ENCODE peak calls at places on chromosomes 4 and X, in eight cellular contexts. One of them, this sample, is unnamed.

GRCh38 chr4:56215901-56216300 is 171.4 kb downstream of the AASDH start:
- DNase-seq in GM23248: peak; percentile 66
- DNase-seq in aorta: no peak
- DNase-seq in uterus: peak; percentile 45
- DNase-seq in prostate gland: no peak
- DNase-seq in CD4-positive, CD25-positive, alpha-beta regulatory T cell: no peak
- DNase-seq in tibial artery: no peak
- DNase-seq in left ventricle myocardium inferior: no peak
- DNase-seq in this sample: no peak

GRCh38 chr4:7929530-7929951 is 10.1 kb downstream of the AFAP1 start:
- DNase-seq in uterus: no peak
- DNase-seq in prostate gland: peak; percentile 85
- DNase-seq in left ventricle myocardium inferior: no peak
- DNase-seq in aorta: no peak
- DNase-seq in CD4-positive, CD25-positive, alpha-beta regulatory T cell: no peak
- DNase-seq in tibial artery: no peak
- DNase-seq in GM23248: no peak
- DNase-seq in this sample: no peak

GRCh38 chr4:153486281-153487151 is 20.4 kb downstream of the TMEM131L start:
- DNase-seq in aorta: no peak
- DNase-seq in tibial artery: peak; percentile 76
- DNase-seq in prostate gland: peak; percentile 78
- DNase-seq in uterus: peak; percentile 31
- DNase-seq in CD4-positive, CD25-positive, alpha-beta regulatory T cell: no peak
- DNase-seq in left ventricle myocardium inferior: no peak
- DNase-seq in GM23248: peak; percentile 93
- DNase-seq in this sample: no peak

GRCh38 chrX:132226169-132226568 is 6.9 kb upstream of the RAP2C start:
- DNase-seq in aorta: no peak
- DNase-seq in prostate gland: no peak
- DNase-seq in GM23248: peak; percentile 30
- DNase-seq in tibial artery: no peak
- DNase-seq in CD4-positive, CD25-positive, alpha-beta regulatory T cell: no peak
- DNase-seq in uterus: no peak
- DNase-seq in left ventricle myocardium inferior: no peak
- DNase-seq in this sample: no peak

GRCh38 chrX:43868791-43869190 is 13.5 kb downstream of the MAOB start:
- DNase-seq in tibial artery: no peak
- DNase-seq in aorta: no peak
- DNase-seq in GM23248: no peak
- DNase-seq in prostate gland: no peak
- DNase-seq in left ventricle myocardium inferior: no peak
- DNase-seq in CD4-positive, CD25-positive, alpha-beta regulatory T cell: no peak
- DNase-seq in uterus: no peak
- DNase-seq in this sample: no peak

GRCh38 chr4:25903905-25904747 is 9.9 kb upstream of the SMIM20 start:
- DNase-seq in aorta: no peak
- DNase-seq in left ventricle myocardium inferior: no peak
- DNase-seq in CD4-positive, CD25-positive, alpha-beta regulatory T cell: no peak
- DNase-seq in GM23248: peak; percentile 55
- DNase-seq in tibial artery: no peak
- DNase-seq in prostate gland: no peak
- DNase-seq in uterus: no peak
- DNase-seq in this sample: no peak

GRCh38 chrX:148871422-148872152 is 371.2 kb downstream of the AFF2 start:
- DNase-seq in CD4-positive, CD25-positive, alpha-beta regulatory T cell: no peak
- DNase-seq in aorta: no peak
- DNase-seq in tibial artery: no peak
- DNase-seq in left ventricle myocardium inferior: no peak
- DNase-seq in prostate gland: no peak
- DNase-seq in GM23248: peak; percentile 81
- DNase-seq in uterus: no peak
- DNase-seq in this sample: no peak

GRCh38 chr4:11954093-11954492 is 525.4 kb upstream of the HS3ST1 start:
- DNase-seq in left ventricle myocardium inferior: no peak
- DNase-seq in tibial artery: no peak
- DNase-seq in aorta: no peak
- DNase-seq in GM23248: peak; percentile 3
- DNase-seq in uterus: no peak
- DNase-seq in prostate gland: no peak
- DNase-seq in CD4-positive, CD25-positive, alpha-beta regulatory T cell: no peak
- DNase-seq in this sample: no peak

GRCh38 chr4:53571936-53572580 is 19.2 kb downstream of the LNX1 start:
- DNase-seq in CD4-positive, CD25-positive, alpha-beta regulatory T cell: no peak
- DNase-seq in tibial artery: no peak
- DNase-seq in aorta: no peak
- DNase-seq in left ventricle myocardium inferior: no peak
- DNase-seq in uterus: no peak
- DNase-seq in prostate gland: no peak
- DNase-seq in GM23248: no peak
- DNase-seq in this sample: no peak

GRCh38 chrX:5617666-5618065 is 611.0 kb downstream of the NLGN4X start:
- DNase-seq in aorta: no peak
- DNase-seq in tibial artery: no peak
- DNase-seq in left ventricle myocardium inferior: no peak
- DNase-seq in GM23248: no peak
- DNase-seq in prostate gland: no peak
- DNase-seq in uterus: no peak
- DNase-seq in CD4-positive, CD25-positive, alpha-beta regulatory T cell: no peak
- DNase-seq in this sample: no peak

GRCh38 chr4:142565771-142566170 is 280.3 kb downstream of the INPP4B start:
- DNase-seq in GM23248: no peak
- DNase-seq in CD4-positive, CD25-positive, alpha-beta regulatory T cell: peak; percentile 73
- DNase-seq in uterus: no peak
- DNase-seq in tibial artery: no peak
- DNase-seq in aorta: no peak
- DNase-seq in prostate gland: no peak
- DNase-seq in left ventricle myocardium inferior: no peak
- DNase-seq in this sample: peak; percentile 53

GRCh38 chr4:11566440-11567022 is 137.8 kb upstream of the HS3ST1 start:
- DNase-seq in tibial artery: no peak
- DNase-seq in aorta: no peak
- DNase-seq in left ventricle myocardium inferior: no peak
- DNase-seq in prostate gland: no peak
- DNase-seq in CD4-positive, CD25-positive, alpha-beta regulatory T cell: no peak
- DNase-seq in uterus: no peak
- DNase-seq in GM23248: no peak
- DNase-seq in this sample: no peak

GRCh38 chr4:118206627-118207026 is 146.2 kb downstream of the PRSS12 start:
- DNase-seq in tibial artery: no peak
- DNase-seq in CD4-positive, CD25-positive, alpha-beta regulatory T cell: no peak
- DNase-seq in prostate gland: no peak
- DNase-seq in uterus: no peak
- DNase-seq in GM23248: no peak
- DNase-seq in left ventricle myocardium inferior: no peak
- DNase-seq in aorta: no peak
- DNase-seq in this sample: no peak

GRCh38 chr4:176313596-176314341 is 6.0 kb upstream of the SPCS3 start:
- DNase-seq in tibial artery: no peak
- DNase-seq in prostate gland: no peak
- DNase-seq in GM23248: peak; percentile 29
- DNase-seq in CD4-positive, CD25-positive, alpha-beta regulatory T cell: no peak
- DNase-seq in uterus: no peak
- DNase-seq in aorta: no peak
- DNase-seq in left ventricle myocardium inferior: no peak
- DNase-seq in this sample: no peak

GRCh38 chrX:3178329-3178728 is 137.1 kb downstream of the ARSF start:
- DNase-seq in uterus: no peak
- DNase-seq in CD4-positive, CD25-positive, alpha-beta regulatory T cell: no peak
- DNase-seq in GM23248: no peak
- DNase-seq in tibial artery: no peak
- DNase-seq in left ventricle myocardium inferior: no peak
- DNase-seq in prostate gland: no peak
- DNase-seq in aorta: no peak
- DNase-seq in this sample: no peak

GRCh38 chrX:3175659-3176438 is 134.6 kb downstream of the ARSF start:
- DNase-seq in GM23248: peak; percentile 68
- DNase-seq in tibial artery: no peak
- DNase-seq in uterus: no peak
- DNase-seq in aorta: no peak
- DNase-seq in CD4-positive, CD25-positive, alpha-beta regulatory T cell: no peak
- DNase-seq in left ventricle myocardium inferior: no peak
- DNase-seq in prostate gland: no peak
- DNase-seq in this sample: no peak

GRCh38 chrX:3181846-3182245 is 140.6 kb downstream of the ARSF start:
- DNase-seq in GM23248: no peak
- DNase-seq in uterus: no peak
- DNase-seq in prostate gland: no peak
- DNase-seq in left ventricle myocardium inferior: no peak
- DNase-seq in aorta: no peak
- DNase-seq in tibial artery: no peak
- DNase-seq in CD4-positive, CD25-positive, alpha-beta regulatory T cell: no peak
- DNase-seq in this sample: no peak

GRCh38 chrX:3177851-3178250 is 136.6 kb downstream of the ARSF start:
- DNase-seq in tibial artery: no peak
- DNase-seq in uterus: no peak
- DNase-seq in prostate gland: no peak
- DNase-seq in left ventricle myocardium inferior: no peak
- DNase-seq in GM23248: peak; percentile 8
- DNase-seq in aorta: no peak
- DNase-seq in CD4-positive, CD25-positive, alpha-beta regulatory T cell: no peak
- DNase-seq in this sample: no peak

GRCh38 chrX:3176439-3176820 is 135.2 kb downstream of the ARSF start:
- DNase-seq in GM23248: peak; percentile 68
- DNase-seq in aorta: no peak
- DNase-seq in CD4-positive, CD25-positive, alpha-beta regulatory T cell: no peak
- DNase-seq in uterus: no peak
- DNase-seq in prostate gland: no peak
- DNase-seq in left ventricle myocardium inferior: no peak
- DNase-seq in tibial artery: no peak
- DNase-seq in this sample: no peak
- H3K4me3 ChIP-seq in GM23248: peak overlapping the region; percentile 68
- H3K4me3 ChIP-seq in aorta: no peak overlapping the region
- H3K4me3 ChIP-seq in CD4-positive, CD25-positive, alpha-beta regulatory T cell: no peak overlapping the region
- H3K4me3 ChIP-seq in uterus: no peak overlapping the region
- H3K4me3 ChIP-seq in prostate gland: no peak overlapping the region
- H3K4me3 ChIP-seq in left ventricle myocardium inferior: no peak overlapping the region
- H3K4me3 ChIP-seq in tibial artery: no peak overlapping the region
- H3K4me3 ChIP-seq in this sample: no peak overlapping the region

GRCh38 chr4:41878170-41878941 is 56.9 kb upstream of the TMEM33 start:
- DNase-seq in GM23248: no peak
- DNase-seq in tibial artery: no peak
- DNase-seq in aorta: no peak
- DNase-seq in CD4-positive, CD25-positive, alpha-beta regulatory T cell: no peak
- DNase-seq in uterus: no peak
- DNase-seq in prostate gland: no peak
- DNase-seq in left ventricle myocardium inferior: no peak
- DNase-seq in this sample: no peak

GRCh38 chr4:41879552-41879951 is 55.7 kb upstream of the TMEM33 start:
- DNase-seq in left ventricle myocardium inferior: no peak
- DNase-seq in CD4-positive, CD25-positive, alpha-beta regulatory T cell: no peak
- DNase-seq in uterus: no peak
- DNase-seq in tibial artery: no peak
- DNase-seq in prostate gland: no peak
- DNase-seq in GM23248: no peak
- DNase-seq in aorta: no peak
- DNase-seq in this sample: no peak

GRCh38 chr4:41880022-41880837 is 55.0 kb upstream of the TMEM33 start:
- DNase-seq in aorta: no peak
- DNase-seq in uterus: no peak
- DNase-seq in left ventricle myocardium inferior: no peak
- DNase-seq in GM23248: no peak
- DNase-seq in tibial artery: no peak
- DNase-seq in prostate gland: no peak
- DNase-seq in CD4-positive, CD25-positive, alpha-beta regulatory T cell: no peak
- DNase-seq in this sample: no peak

GRCh38 chr4:41877020-41877796 is 58.0 kb upstream of the TMEM33 start:
- DNase-seq in CD4-positive, CD25-positive, alpha-beta regulatory T cell: no peak
- DNase-seq in GM23248: no peak
- DNase-seq in uterus: no peak
- DNase-seq in tibial artery: no peak
- DNase-seq in aorta: peak; percentile 39
- DNase-seq in prostate gland: no peak
- DNase-seq in left ventricle myocardium inferior: no peak
- DNase-seq in this sample: no peak

DNA sequence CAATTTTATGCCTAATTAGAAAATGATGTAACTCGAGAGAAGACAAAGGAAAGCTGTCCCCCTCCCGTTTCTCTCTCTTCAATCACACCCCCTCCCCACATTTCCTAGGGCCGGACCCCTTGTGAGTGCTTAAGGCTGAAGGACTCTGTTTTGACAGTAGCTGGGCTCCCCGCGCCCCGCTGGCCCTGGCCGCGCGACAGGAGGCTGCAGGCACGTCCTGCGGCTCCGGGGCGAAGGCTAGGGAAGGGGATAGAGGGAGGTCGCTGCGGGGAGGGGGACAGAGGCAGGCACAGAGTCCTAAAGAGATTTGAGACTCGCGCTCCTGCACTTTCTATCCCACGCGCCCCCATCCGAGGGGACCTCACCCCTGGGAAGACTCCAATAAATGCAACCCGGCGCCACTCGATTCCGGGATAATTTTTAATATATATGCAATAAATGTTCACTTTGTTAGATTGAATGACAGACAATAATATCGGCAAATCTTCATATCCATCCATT is 56.2 kb upstream of the TMEM33 start:
- DNase-seq in prostate gland: no peak
- DNase-seq in CD4-positive, CD25-positive, alpha-beta regulatory T cell: no peak
- DNase-seq in GM23248: no peak
- DNase-seq in tibial artery: no peak
- DNase-seq in left ventricle myocardium inferior: no peak
- DNase-seq in uterus: no peak
- DNase-seq in aorta: no peak
- DNase-seq in this sample: no peak
- H3K27me3 ChIP-seq in prostate gland: peaks cover 36% of the 10 kb centered on the region
- H3K27me3 ChIP-seq in CD4-positive, CD25-positive, alpha-beta regulatory T cell: peaks cover 41% of the 10 kb centered on the region
- H3K27me3 ChIP-seq in GM23248: peaks cover 85% of the 10 kb centered on the region
- H3K27me3 ChIP-seq in tibial artery: peaks cover 8% of the 10 kb centered on the region
- H3K27me3 ChIP-seq in left ventricle myocardium inferior: peaks cover 100% of the 10 kb centered on the region
- H3K27me3 ChIP-seq in uterus: peaks cover 46% of the 10 kb centered on the region
- H3K27me3 ChIP-seq in aorta: no peaks in the 10 kb centered on the region
- H3K27me3 ChIP-seq in this sample: no peaks in the 10 kb centered on the region

GRCh38 chr4:2483237-2483636 is 14.3 kb downstream of the RNF4 start:
- DNase-seq in CD4-positive, CD25-positive, alpha-beta regulatory T cell: no peak
- DNase-seq in uterus: no peak
- DNase-seq in prostate gland: no peak
- DNase-seq in tibial artery: no peak
- DNase-seq in left ventricle myocardium inferior: no peak
- DNase-seq in aorta: no peak
- DNase-seq in GM23248: no peak
- DNase-seq in this sample: no peak
- H3K4me1 ChIP-seq in CD4-positive, CD25-positive, alpha-beta regulatory T cell: peaks cover 97% of the 10 kb centered on the region
- H3K4me1 ChIP-seq in uterus: no peaks in the 10 kb centered on the region
- H3K4me1 ChIP-seq in prostate gland: peaks cover 7% of the 10 kb centered on the region
- H3K4me1 ChIP-seq in tibial artery: peaks cover 59% of the 10 kb centered on the region
- H3K4me1 ChIP-seq in left ventricle myocardium inferior: peaks cover 99% of the 10 kb centered on the region
- H3K4me1 ChIP-seq in aorta: no peaks in the 10 kb centered on the region
- H3K4me1 ChIP-seq in GM23248: peaks cover 34% of the 10 kb centered on the region
- H3K4me1 ChIP-seq in this sample: peaks cover 80% of the 10 kb centered on the region

DNA sequence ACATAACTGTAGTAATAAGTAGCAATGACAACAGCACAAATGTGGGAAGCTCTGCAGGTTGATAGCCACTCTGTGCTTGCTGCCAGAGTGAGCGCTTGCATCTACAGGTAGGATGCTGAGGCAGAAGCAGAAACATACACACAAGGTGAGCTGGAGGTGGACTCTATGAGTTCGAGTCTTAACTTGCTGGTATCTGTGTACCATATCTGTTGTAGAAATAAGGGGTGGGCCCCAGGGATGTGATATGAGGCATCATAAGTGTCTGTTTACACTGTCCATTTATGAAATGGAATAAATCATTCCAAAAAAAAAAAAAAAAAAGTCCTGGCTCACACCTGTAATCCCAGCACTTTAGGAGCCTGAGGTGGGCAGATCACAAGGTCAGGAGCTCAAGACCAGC is 32.8 kb upstream of the EIF4E start:
- DNase-seq in left ventricle myocardium inferior: no peak
- DNase-seq in CD4-positive, CD25-positive, alpha-beta regulatory T cell: no peak
- DNase-seq in tibial artery: no peak
- DNase-seq in uterus: no peak
- DNase-seq in prostate gland: no peak
- DNase-seq in aorta: no peak
- DNase-seq in GM23248: no peak
- DNase-seq in this sample: no peak
- H3K4me3 ChIP-seq in left ventricle myocardium inferior: no peak overlapping the region
- H3K4me3 ChIP-seq in CD4-positive, CD25-positive, alpha-beta regulatory T cell: no peak overlapping the region
- H3K4me3 ChIP-seq in tibial artery: no peak overlapping the region
- H3K4me3 ChIP-seq in uterus: no peak overlapping the region
- H3K4me3 ChIP-seq in prostate gland: no peak overlapping the region
- H3K4me3 ChIP-seq in aorta: no peak overlapping the region
- H3K4me3 ChIP-seq in GM23248: no peak overlapping the region
- H3K4me3 ChIP-seq in this sample: no peak overlapping the region